ENCODE peak calls at places on chromosomes 3 and 15, in five cellular contexts. One of them, this sample, is unnamed.

GRCh38 chr3:187002915-187003314 is 72.6 kb downstream of the ST6GAL1 start:
- DNase-seq in GM12864: no peak
- DNase-seq in activated T-cell treated with anti-CD3 and anti-CD28 coated beads for 24 hours: no peak
- DNase-seq in NCI-H524: no peak
- DNase-seq in stimulated activated CD4-positive, alpha-beta T cell treated with anti-CD3 and anti-CD28 coated beads, Interleukin-12 subunit alpha, Interleukin-12 subunit beta, amount 100 ng/mL, for 4 hours: no peak
- DNase-seq in this sample: no peak

GRCh38 chr3:49410844-49411549 is 779 bp downstream of the RHOA start:
- DNase-seq in stimulated activated CD4-positive, alpha-beta T cell treated with anti-CD3 and anti-CD28 coated beads, Interleukin-12 subunit alpha, Interleukin-12 subunit beta, amount 100 ng/mL, for 4 hours: no peak
- DNase-seq in GM12864: no peak
- DNase-seq in NCI-H524: no peak
- DNase-seq in activated T-cell treated with anti-CD3 and anti-CD28 coated beads for 24 hours: no peak
- DNase-seq in this sample: no peak

GRCh38 chr15:80875568-80875967 is 96.4 kb downstream of the CEMIP start:
- DNase-seq in NCI-H524: no peak
- DNase-seq in activated T-cell treated with anti-CD3 and anti-CD28 coated beads for 24 hours: no peak
- DNase-seq in stimulated activated CD4-positive, alpha-beta T cell treated with anti-CD3 and anti-CD28 coated beads, Interleukin-12 subunit alpha, Interleukin-12 subunit beta, amount 100 ng/mL, for 4 hours: no peak
- DNase-seq in GM12864: no peak
- DNase-seq in this sample: no peak

GRCh38 chr3:66163222-66163621 is 57.6 kb upstream of the SLC25A26 start:
- DNase-seq in GM12864: no peak
- DNase-seq in NCI-H524: no peak
- DNase-seq in activated T-cell treated with anti-CD3 and anti-CD28 coated beads for 24 hours: no peak
- DNase-seq in stimulated activated CD4-positive, alpha-beta T cell treated with anti-CD3 and anti-CD28 coated beads, Interleukin-12 subunit alpha, Interleukin-12 subunit beta, amount 100 ng/mL, for 4 hours: no peak
- DNase-seq in this sample: no peak

GRCh38 chr15:41011055-41011815 is 58.0 kb downstream of the CHAC1 start:
- DNase-seq in GM12864: no peak
- DNase-seq in stimulated activated CD4-positive, alpha-beta T cell treated with anti-CD3 and anti-CD28 coated beads, Interleukin-12 subunit alpha, Interleukin-12 subunit beta, amount 100 ng/mL, for 4 hours: no peak
- DNase-seq in activated T-cell treated with anti-CD3 and anti-CD28 coated beads for 24 hours: no peak
- DNase-seq in NCI-H524: peak; percentile 27
- DNase-seq in this sample: no peak

GRCh38 chr15:98881526-98882517 is 125.8 kb downstream of the PGPEP1L start:
- DNase-seq in activated T-cell treated with anti-CD3 and anti-CD28 coated beads for 24 hours: no peak
- DNase-seq in NCI-H524: peak; percentile 45
- DNase-seq in GM12864: no peak
- DNase-seq in stimulated activated CD4-positive, alpha-beta T cell treated with anti-CD3 and anti-CD28 coated beads, Interleukin-12 subunit alpha, Interleukin-12 subunit beta, amount 100 ng/mL, for 4 hours: no peak
- DNase-seq in this sample: no peak

GRCh38 chr3:56484096-56484495 is 15.8 kb upstream of the ERC2 start:
- DNase-seq in GM12864: no peak
- DNase-seq in stimulated activated CD4-positive, alpha-beta T cell treated with anti-CD3 and anti-CD28 coated beads, Interleukin-12 subunit alpha, Interleukin-12 subunit beta, amount 100 ng/mL, for 4 hours: no peak
- DNase-seq in activated T-cell treated with anti-CD3 and anti-CD28 coated beads for 24 hours: no peak
- DNase-seq in NCI-H524: peak; percentile 23
- DNase-seq in this sample: no peak

GRCh38 chr15:99928429-99928981 is 195.3 kb upstream of the LYSMD4 start:
- DNase-seq in NCI-H524: no peak
- DNase-seq in stimulated activated CD4-positive, alpha-beta T cell treated with anti-CD3 and anti-CD28 coated beads, Interleukin-12 subunit alpha, Interleukin-12 subunit beta, amount 100 ng/mL, for 4 hours: peak; percentile 88
- DNase-seq in GM12864: no peak
- DNase-seq in activated T-cell treated with anti-CD3 and anti-CD28 coated beads for 24 hours: peak; percentile 80
- DNase-seq in this sample: no peak

GRCh38 chr3:174125267-174125844 is 727.8 kb downstream of the NLGN1 start:
- DNase-seq in GM12864: no peak
- DNase-seq in NCI-H524: peak; percentile 45
- DNase-seq in stimulated activated CD4-positive, alpha-beta T cell treated with anti-CD3 and anti-CD28 coated beads, Interleukin-12 subunit alpha, Interleukin-12 subunit beta, amount 100 ng/mL, for 4 hours: no peak
- DNase-seq in activated T-cell treated with anti-CD3 and anti-CD28 coated beads for 24 hours: no peak
- DNase-seq in this sample: no peak

GRCh38 chr15:37490707-37491106 is 390.4 kb upstream of the MEIS2 start:
- DNase-seq in stimulated activated CD4-positive, alpha-beta T cell treated with anti-CD3 and anti-CD28 coated beads, Interleukin-12 subunit alpha, Interleukin-12 subunit beta, amount 100 ng/mL, for 4 hours: no peak
- DNase-seq in NCI-H524: no peak
- DNase-seq in activated T-cell treated with anti-CD3 and anti-CD28 coated beads for 24 hours: no peak
- DNase-seq in GM12864: no peak
- DNase-seq in this sample: no peak

GRCh38 chr3:27501759-27502158 is 17.6 kb upstream of the SLC4A7 start:
- DNase-seq in activated T-cell treated with anti-CD3 and anti-CD28 coated beads for 24 hours: no peak
- DNase-seq in GM12864: no peak
- DNase-seq in stimulated activated CD4-positive, alpha-beta T cell treated with anti-CD3 and anti-CD28 coated beads, Interleukin-12 subunit alpha, Interleukin-12 subunit beta, amount 100 ng/mL, for 4 hours: no peak
- DNase-seq in NCI-H524: no peak
- DNase-seq in this sample: no peak

GRCh38 chr3:128197855-128198254 is 44.6 kb downstream of the EEFSEC start:
- DNase-seq in GM12864: no peak
- DNase-seq in stimulated activated CD4-positive, alpha-beta T cell treated with anti-CD3 and anti-CD28 coated beads, Interleukin-12 subunit alpha, Interleukin-12 subunit beta, amount 100 ng/mL, for 4 hours: no peak
- DNase-seq in activated T-cell treated with anti-CD3 and anti-CD28 coated beads for 24 hours: no peak
- DNase-seq in NCI-H524: no peak
- DNase-seq in this sample: no peak

GRCh38 chr15:61038387-61038786 is 190.7 kb downstream of the RORA start:
- DNase-seq in GM12864: no peak
- DNase-seq in stimulated activated CD4-positive, alpha-beta T cell treated with anti-CD3 and anti-CD28 coated beads, Interleukin-12 subunit alpha, Interleukin-12 subunit beta, amount 100 ng/mL, for 4 hours: no peak
- DNase-seq in activated T-cell treated with anti-CD3 and anti-CD28 coated beads for 24 hours: no peak
- DNase-seq in NCI-H524: no peak
- DNase-seq in this sample: no peak

GRCh38 chr3:72145506-72146380 is 360.8 kb upstream of the PROK2 start:
- DNase-seq in activated T-cell treated with anti-CD3 and anti-CD28 coated beads for 24 hours: no peak
- DNase-seq in stimulated activated CD4-positive, alpha-beta T cell treated with anti-CD3 and anti-CD28 coated beads, Interleukin-12 subunit alpha, Interleukin-12 subunit beta, amount 100 ng/mL, for 4 hours: no peak
- DNase-seq in NCI-H524: peak; percentile 5
- DNase-seq in GM12864: no peak
- DNase-seq in this sample: no peak

GRCh38 chr3:89577517-89578252 is 470.3 kb downstream of the EPHA3 start:
- DNase-seq in stimulated activated CD4-positive, alpha-beta T cell treated with anti-CD3 and anti-CD28 coated beads, Interleukin-12 subunit alpha, Interleukin-12 subunit beta, amount 100 ng/mL, for 4 hours: no peak
- DNase-seq in activated T-cell treated with anti-CD3 and anti-CD28 coated beads for 24 hours: no peak
- DNase-seq in NCI-H524: no peak
- DNase-seq in GM12864: no peak
- DNase-seq in this sample: no peak

GRCh38 chr3:106282931-106283330 is 414.1 kb upstream of the CBLB start:
- DNase-seq in GM12864: no peak
- DNase-seq in stimulated activated CD4-positive, alpha-beta T cell treated with anti-CD3 and anti-CD28 coated beads, Interleukin-12 subunit alpha, Interleukin-12 subunit beta, amount 100 ng/mL, for 4 hours: no peak
- DNase-seq in activated T-cell treated with anti-CD3 and anti-CD28 coated beads for 24 hours: no peak
- DNase-seq in NCI-H524: no peak
- DNase-seq in this sample: no peak

GRCh38 chr3:194404365-194405140 is 5.5 kb upstream of the GP5 start:
- DNase-seq in NCI-H524: no peak
- DNase-seq in activated T-cell treated with anti-CD3 and anti-CD28 coated beads for 24 hours: no peak
- DNase-seq in GM12864: peak; percentile 8
- DNase-seq in stimulated activated CD4-positive, alpha-beta T cell treated with anti-CD3 and anti-CD28 coated beads, Interleukin-12 subunit alpha, Interleukin-12 subunit beta, amount 100 ng/mL, for 4 hours: no peak
- DNase-seq in this sample: no peak

GRCh38 chr15:43487271-43487895 is 5.6 kb downstream of the TP53BP1 start:
- DNase-seq in stimulated activated CD4-positive, alpha-beta T cell treated with anti-CD3 and anti-CD28 coated beads, Interleukin-12 subunit alpha, Interleukin-12 subunit beta, amount 100 ng/mL, for 4 hours: no peak
- DNase-seq in activated T-cell treated with anti-CD3 and anti-CD28 coated beads for 24 hours: no peak
- DNase-seq in GM12864: no peak
- DNase-seq in NCI-H524: no peak
- DNase-seq in this sample: no peak

GRCh38 chr3:126258670-126259069 is 78.3 kb upstream of the ALDH1L1 start:
- DNase-seq in NCI-H524: no peak
- DNase-seq in activated T-cell treated with anti-CD3 and anti-CD28 coated beads for 24 hours: no peak
- DNase-seq in stimulated activated CD4-positive, alpha-beta T cell treated with anti-CD3 and anti-CD28 coated beads, Interleukin-12 subunit alpha, Interleukin-12 subunit beta, amount 100 ng/mL, for 4 hours: no peak
- DNase-seq in GM12864: no peak
- DNase-seq in this sample: peak; percentile 85

GRCh38 chr15:74156678-74157411 is 16.7 kb upstream of the ISLR start:
- DNase-seq in GM12864: no peak
- DNase-seq in stimulated activated CD4-positive, alpha-beta T cell treated with anti-CD3 and anti-CD28 coated beads, Interleukin-12 subunit alpha, Interleukin-12 subunit beta, amount 100 ng/mL, for 4 hours: no peak
- DNase-seq in NCI-H524: no peak
- DNase-seq in activated T-cell treated with anti-CD3 and anti-CD28 coated beads for 24 hours: no peak
- DNase-seq in this sample: no peak

GRCh38 chr3:196654006-196654405 is 14.5 kb downstream of the NRROS start:
- DNase-seq in stimulated activated CD4-positive, alpha-beta T cell treated with anti-CD3 and anti-CD28 coated beads, Interleukin-12 subunit alpha, Interleukin-12 subunit beta, amount 100 ng/mL, for 4 hours: no peak
- DNase-seq in NCI-H524: no peak
- DNase-seq in activated T-cell treated with anti-CD3 and anti-CD28 coated beads for 24 hours: no peak
- DNase-seq in GM12864: no peak
- DNase-seq in this sample: no peak

GRCh38 chr3:141127344-141128125 is 76.4 kb downstream of the SPSB4 start:
- DNase-seq in NCI-H524: no peak
- DNase-seq in activated T-cell treated with anti-CD3 and anti-CD28 coated beads for 24 hours: no peak
- DNase-seq in stimulated activated CD4-positive, alpha-beta T cell treated with anti-CD3 and anti-CD28 coated beads, Interleukin-12 subunit alpha, Interleukin-12 subunit beta, amount 100 ng/mL, for 4 hours: no peak
- DNase-seq in GM12864: no peak
- DNase-seq in this sample: no peak

GRCh38 chr15:57654136-57654845 is 52.2 kb upstream of the POLR2M start:
- DNase-seq in GM12864: no peak
- DNase-seq in NCI-H524: no peak
- DNase-seq in activated T-cell treated with anti-CD3 and anti-CD28 coated beads for 24 hours: no peak
- DNase-seq in stimulated activated CD4-positive, alpha-beta T cell treated with anti-CD3 and anti-CD28 coated beads, Interleukin-12 subunit alpha, Interleukin-12 subunit beta, amount 100 ng/mL, for 4 hours: no peak
- DNase-seq in this sample: no peak

GRCh38 chr3:125212096-125212508 is 446 bp downstream of the SLC12A8 start:
- DNase-seq in stimulated activated CD4-positive, alpha-beta T cell treated with anti-CD3 and anti-CD28 coated beads, Interleukin-12 subunit alpha, Interleukin-12 subunit beta, amount 100 ng/mL, for 4 hours: peak; percentile 4
- DNase-seq in GM12864: no peak
- DNase-seq in NCI-H524: no peak
- DNase-seq in activated T-cell treated with anti-CD3 and anti-CD28 coated beads for 24 hours: no peak
- DNase-seq in this sample: no peak

This sample was measured in NK-92 treated with Interleukin-12 subunit alpha and Interleukin-12 subunit beta, amount 100 ng/mL, for 24 hours.